ENCODE peak calls at places on chromosomes 16 and 17, in eight cellular contexts. S is CD8-positive, alpha-beta memory T cell; B is right lobe of liver; F is ovary; C is adrenal gland; K is bronchial epithelial cell; Y is tibial nerve; U is ascending aorta. H is an unnamed sample.

GRCh38 chr16:4323071-4323844 is 7.4 kb downstream of the GLIS2 start:
- DNase-seq in F (peak; percentile 45), C (peak; percentile 71), S (no peak), B (no peak), U (no peak), Y (no peak), K (no peak), H (no peak)

GRCh38 chr17:20189322-20189721 is 180.2 kb downstream of the SPECC1 start:
- DNase-seq in F (no peak), C (peak; percentile 57), U (no peak), S (no peak), B (no peak), Y (no peak), K (peak; percentile 77), H (peak; percentile 14)

GRCh38 chr16:70740919-70741778 is 55.3 kb upstream of the MTSS2 start:
- DNase-seq in F (no peak), S (no peak), K (no peak), B (peak; percentile 71), Y (no peak), C (no peak), U (no peak), H (peak; percentile 61)

GRCh38 chr17:50059759-50060273 is 3.9 kb downstream of the ITGA3 start:
- DNase-seq in U (peak; percentile 63), K (no peak), S (no peak), F (peak; percentile 61), C (peak; percentile 63), Y (no peak), B (no peak), H (peak; percentile 50)

GRCh38 chr16:28317040-28317880 is 24.9 kb downstream of the SBK1 start:
- DNase-seq in Y (peak; percentile 57), S (peak; percentile 80), K (peak; percentile 30), U (no peak), F (peak; percentile 41), C (peak; percentile 74), B (no peak), H (peak; percentile 44)

GRCh38 chr17:62681939-62682381 is 54.5 kb downstream of the MRC2 start:
- DNase-seq in Y (no peak), K (no peak), U (no peak), B (no peak), C (no peak), F (no peak), S (no peak), H (no peak)

GRCh38 chr16:54374136-54374535 is 87.5 kb upstream of the IRX3 start:
- DNase-seq in Y (no peak), B (no peak), K (no peak), U (no peak), S (no peak), F (no peak), C (no peak), H (peak; percentile 14)

GRCh38 chr16:68655806-68656205 is 10.7 kb downstream of the CDH3 start:
- DNase-seq in F (no peak), U (no peak), S (no peak), B (no peak), Y (no peak), C (no peak), K (no peak), H (no peak)

GRCh38 chr16:2415085-2415484 is 14.2 kb upstream of the CCNF start:
- DNase-seq in B (no peak), U (no peak), Y (no peak), C (no peak), K (no peak), S (no peak), F (no peak), H (no peak)

GRCh38 chr17:48647964-48648245 is 21.7 kb upstream of the HOXB9 start:
- DNase-seq in Y (no peak), S (no peak), F (no peak), U (no peak), K (no peak), C (no peak), B (no peak), H (no peak)
- H3K4me3 ChIP-seq in Y (no peak overlapping the region), S (no peak overlapping the region), F (no peak overlapping the region), U (no peak overlapping the region), K (no peak overlapping the region), C (no peak overlapping the region), B (no peak overlapping the region), H (no peak overlapping the region)

GRCh38 chr16:10441726-10442125 is 55.9 kb downstream of the ATF7IP2 start:
- DNase-seq in B (no peak), C (no peak), U (no peak), K (no peak), S (no peak), F (no peak), Y (no peak), H (no peak)

GRCh38 chr16:10453159-10453510 is 67.3 kb downstream of the ATF7IP2 start:
- DNase-seq in C (no peak), S (no peak), U (no peak), F (no peak), K (no peak), Y (no peak), B (no peak), H (no peak)

GRCh38 chr16:10447289-10447688 is 61.4 kb downstream of the ATF7IP2 start:
- DNase-seq in C (no peak), U (no peak), Y (no peak), K (no peak), F (no peak), S (no peak), B (no peak), H (no peak)
- H3K4me3 ChIP-seq in C (no peak overlapping the region), U (no peak overlapping the region), Y (no peak overlapping the region), K (no peak overlapping the region), F (no peak overlapping the region), S (no peak overlapping the region), B (no peak overlapping the region), H (no peak overlapping the region)

GRCh38 chr16:11255737-11256656 is at the start of gene SOCS1:
- DNase-seq in F (peak; percentile 89), C (peak; percentile 87), S (peak; percentile 90), U (peak; percentile 43), Y (peak; percentile 73), B (peak; percentile 90), K (peak; percentile 50), H (peak; percentile 90)

GRCh38 chr16:11256657-11257130 is 690 bp upstream of the SOCS1 start:
- DNase-seq in U (no peak), S (no peak), K (no peak), Y (peak; percentile 44), C (peak; percentile 63), B (peak; percentile 72), F (no peak), H (peak; percentile 33)

GRCh38 chr16:11259288-11259621 is 3.3 kb upstream of the SOCS1 start:
- DNase-seq in U (no peak), B (no peak), F (no peak), K (no peak), Y (no peak), C (peak; percentile 33), S (no peak), H (no peak)

GRCh38 chr16:11258553-11259287 is 2.7 kb upstream of the SOCS1 start:
- DNase-seq in B (peak; percentile 93), S (peak; percentile 62), K (no peak), C (peak; percentile 67), F (peak; percentile 40), U (no peak), Y (peak; percentile 38), H (no peak)

GRCh38 chr16:11257131-11257938 is 1.3 kb upstream of the SOCS1 start:
- DNase-seq in F (peak; percentile 79), S (peak; percentile 70), B (peak; percentile 77), U (no peak), C (peak; percentile 86), Y (peak; percentile 86), K (peak; percentile 78), H (peak; percentile 87)
- H3K4me3 ChIP-seq in F (peak overlapping the region; percentile 87), S (peak overlapping the region; percentile 81), B (peak overlapping the region; percentile 89), U (peak overlapping the region; percentile 79), C (no peak overlapping the region), Y (peak overlapping the region; percentile 87), K (peak overlapping the region; percentile 70), H (peak overlapping the region; percentile 76)

DNA sequence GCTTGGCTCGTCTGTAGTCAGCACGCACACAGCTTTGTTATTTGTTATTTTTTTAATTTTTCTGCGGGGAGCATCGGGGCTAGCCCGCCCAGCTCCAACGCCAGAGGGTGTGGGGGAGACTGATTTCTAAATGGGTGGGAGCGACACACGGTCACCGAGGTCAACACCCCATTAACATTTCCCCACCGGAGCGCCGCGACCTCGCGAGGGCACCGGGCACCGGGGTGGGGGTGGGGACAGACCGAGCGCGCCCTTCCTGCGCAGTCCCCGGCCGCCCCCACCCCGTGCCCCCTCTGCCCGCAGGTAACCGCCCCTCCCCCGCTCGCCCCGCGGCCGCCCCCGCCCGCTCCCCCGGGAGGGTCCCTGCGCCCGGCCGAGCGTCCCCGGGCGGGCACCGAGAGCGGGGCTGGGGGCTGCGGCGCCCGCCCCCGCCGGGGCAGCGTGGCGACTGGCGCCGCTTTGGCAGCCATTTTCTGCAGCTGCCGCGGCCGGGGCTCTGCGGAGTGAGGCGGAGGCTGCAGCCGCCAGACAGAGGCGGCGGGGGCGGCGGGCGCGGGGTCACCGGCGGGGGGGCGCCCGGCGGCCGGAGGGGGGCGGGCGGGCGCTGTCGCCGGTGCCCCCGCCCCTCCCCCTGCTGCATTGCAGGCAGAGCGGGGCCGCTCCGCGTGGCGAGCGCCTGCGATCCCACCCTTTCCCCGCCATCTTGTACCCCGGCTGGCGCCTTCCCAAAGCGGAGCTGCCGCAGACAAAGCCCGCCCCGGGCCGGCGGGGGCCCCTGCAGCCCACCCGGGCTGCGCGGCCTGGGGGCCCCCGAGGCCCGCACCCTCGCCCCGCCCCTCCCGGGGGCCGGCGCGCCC is 16.3 kb upstream of the CBX8 start:
- DNase-seq in B (no peak), K (no peak), U (no peak), C (no peak), S (no peak), F (no peak), Y (no peak), H (no peak)
- H3K4me3 ChIP-seq in B (no peak overlapping the region), K (peak overlapping the region; percentile 20), U (peak overlapping the region; percentile 43), C (no peak overlapping the region), S (no peak overlapping the region), F (peak overlapping the region; percentile 2), Y (no peak overlapping the region), H (peak overlapping the region; percentile 30)

DNA sequence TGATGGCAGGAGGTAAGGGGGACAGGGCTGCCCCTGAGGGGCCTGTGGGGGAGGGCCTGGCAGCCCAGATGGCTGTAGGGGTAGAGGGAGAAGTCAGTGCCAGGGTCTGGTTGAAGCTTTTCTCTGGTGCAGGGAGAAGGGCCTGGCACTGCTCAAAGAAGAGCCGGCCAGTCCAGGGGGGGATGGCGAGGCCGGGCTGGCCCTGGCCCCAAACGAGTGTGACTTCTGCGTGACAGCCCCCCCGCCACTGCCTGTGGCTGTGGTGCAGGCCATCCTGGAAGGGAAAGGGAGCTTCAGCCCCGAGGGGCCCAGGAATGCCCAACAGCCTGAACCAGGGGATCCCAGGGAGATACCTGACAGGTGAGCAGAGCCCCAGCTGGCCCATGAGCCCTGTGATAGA is 2.8 kb upstream of the NOL3 start:
- DNase-seq in C (no peak), F (no peak), U (no peak), B (no peak), Y (no peak), S (no peak), K (no peak), H (no peak)
- H3K4me3 ChIP-seq in C (no peak overlapping the region), F (no peak overlapping the region), U (no peak overlapping the region), B (no peak overlapping the region), Y (no peak overlapping the region), S (no peak overlapping the region), K (no peak overlapping the region), H (no peak overlapping the region)